ENCODE peak calls at places on chromosomes 13 and 19, in six cellular contexts. B is ovary, J is right lobe of liver, Z is body of pancreas, M is adrenal gland, O is stomach. N is an unnamed sample.
A peak's percentile ranks its signal among the peaks of the same experiment; 100 is the strongest.

GRCh38 chr13:28408235-28408848 is 86.6 kb downstream of the FLT1 start:
- DNase-seq in B (no peak), J (peak; percentile 47), Z (peak; percentile 12), M (peak; percentile 81), O (no peak), N (no peak)

GRCh38 chr13:113671066-113672001 is 4.3 kb downstream of the GRK1 start:
- DNase-seq in B (peak; percentile 7), J (no peak), Z (peak; percentile 3), M (no peak), O (peak; percentile 23), N (no peak)

GRCh38 chr19:1768918-1769644 is 15.8 kb downstream of the ONECUT3 start:
- DNase-seq in B (no peak), J (no peak), Z (no peak), M (no peak), O (no peak), N (no peak)

GRCh38 chr13:109922518-109922917 is 136.1 kb upstream of the IRS2 start:
- DNase-seq in B (no peak), J (no peak), Z (no peak), M (no peak), O (no peak), N (no peak)

GRCh38 chr19:51257471-51257870 is 6.6 kb downstream of the SIGLECL1 start:
- DNase-seq in B (no peak), J (no peak), Z (no peak), M (no peak), O (no peak), N (no peak)

GRCh38 chr13:102548811-102549210 is 48.0 kb upstream of the TPP2 start:
- DNase-seq in B (no peak), J (no peak), Z (no peak), M (no peak), O (no peak), N (no peak)

GRCh38 chr13:110380359-110381028 is 73.4 kb downstream of the COL4A2 start:
- DNase-seq in B (no peak), J (no peak), Z (no peak), M (no peak), O (no peak), N (no peak)

GRCh38 chr19:1355974-1356865 is 27.5 kb upstream of the NDUFS7 start:
- DNase-seq in B (no peak), J (no peak), Z (no peak), M (no peak), O (no peak), N (no peak)

GRCh38 chr19:53864308-53864836 is 3.3 kb upstream of the MYADM start:
- DNase-seq in B (no peak), J (no peak), Z (peak; percentile 62), M (no peak), O (peak; percentile 60), N (no peak)

GRCh38 chr19:12890787-12891552 is at the start of gene GCDH:
- DNase-seq in B (peak; percentile 95), J (peak; percentile 95), Z (peak; percentile 98), M (peak; percentile 99), O (peak; percentile 98), N (peak; percentile 97)

GRCh38 chr13:35978607-35979316 is 152.4 kb downstream of the DCLK1 start:
- DNase-seq in B (no peak), J (no peak), Z (peak; percentile 23), M (peak; percentile 60), O (no peak), N (no peak)

GRCh38 chr19:13727798-13728197 is 36.5 kb upstream of the MRI1 start:
- DNase-seq in B (no peak), J (no peak), Z (no peak), M (no peak), O (no peak), N (no peak)

GRCh38 chr13:93562676-93563075 is 336.1 kb downstream of the GPC6 start:
- DNase-seq in B (no peak), J (no peak), Z (no peak), M (no peak), O (no peak), N (no peak)

GRCh38 chr13:89457977-89458376 is 1786.8 kb downstream of the SLITRK5 start:
- DNase-seq in B (no peak), J (no peak), Z (no peak), M (no peak), O (no peak), N (no peak)

GRCh38 chr19:4390862-4391693 is 9.3 kb downstream of the SH3GL1 start:
- DNase-seq in B (no peak), J (peak; percentile 68), Z (peak; percentile 53), M (no peak), O (no peak), N (no peak)

GRCh38 chr13:83184819-83185218 is 697.5 kb downstream of the SLITRK1 start:
- DNase-seq in B (no peak), J (no peak), Z (no peak), M (no peak), O (no peak), N (no peak)

GRCh38 chr13:73938375-73939070 is 195.7 kb downstream of the KLF12 start:
- DNase-seq in B (no peak), J (no peak), Z (no peak), M (no peak), O (no peak), N (no peak)

GRCh38 chr19:3565177-3565576 is 7.6 kb upstream of the HMG20B start:
- DNase-seq in B (no peak), J (no peak), Z (no peak), M (no peak), O (no peak), N (no peak)

GRCh38 chr19:4504297-4504701 is 14.0 kb downstream of the PLIN4 start:
- DNase-seq in B (peak; percentile 57), J (no peak), Z (no peak), M (no peak), O (no peak), N (no peak)

DNA sequence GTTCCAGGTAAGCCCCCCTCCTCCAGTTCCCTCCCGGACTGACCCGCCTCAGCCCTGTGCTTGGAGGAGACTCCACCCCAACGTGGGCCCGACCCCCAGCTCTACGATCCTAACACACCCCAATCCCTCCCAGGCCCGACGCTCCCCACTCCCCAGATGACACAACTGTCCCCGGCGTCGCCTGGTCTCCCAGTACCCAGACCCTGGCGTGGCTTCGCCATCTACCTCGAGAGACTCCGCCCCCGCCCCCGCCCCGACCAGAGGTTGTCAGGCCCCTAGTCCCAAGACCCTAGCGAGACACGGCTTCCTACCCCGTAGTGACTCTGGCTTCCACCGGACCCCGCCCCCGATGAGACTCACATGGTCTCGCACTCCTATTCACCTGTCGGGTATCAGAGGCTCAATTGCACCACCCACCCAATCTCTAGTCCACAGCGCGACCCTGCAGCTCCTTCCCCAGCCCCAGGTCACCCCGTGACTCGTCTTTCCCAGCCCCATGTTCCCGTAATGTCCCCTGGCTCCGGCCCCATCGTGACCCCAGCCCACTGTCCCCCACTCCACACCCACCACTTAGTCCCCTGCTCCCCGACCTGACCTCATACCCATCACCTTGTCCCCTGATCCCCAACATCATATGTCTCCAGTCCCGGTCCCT is 2.9 kb downstream of the CD37 start:
- DNase-seq in B (no peak), J (peak; percentile 32), Z (no peak), M (peak; percentile 50), O (no peak), N (peak; percentile 17)
- H3K4me3 ChIP-seq in B (peak overlapping the region; percentile 48), J (peak overlapping the region; percentile 56), Z (no peak overlapping the region), M (no peak overlapping the region), O (peak overlapping the region; percentile 44), N (peak overlapping the region; percentile 56)

DNA sequence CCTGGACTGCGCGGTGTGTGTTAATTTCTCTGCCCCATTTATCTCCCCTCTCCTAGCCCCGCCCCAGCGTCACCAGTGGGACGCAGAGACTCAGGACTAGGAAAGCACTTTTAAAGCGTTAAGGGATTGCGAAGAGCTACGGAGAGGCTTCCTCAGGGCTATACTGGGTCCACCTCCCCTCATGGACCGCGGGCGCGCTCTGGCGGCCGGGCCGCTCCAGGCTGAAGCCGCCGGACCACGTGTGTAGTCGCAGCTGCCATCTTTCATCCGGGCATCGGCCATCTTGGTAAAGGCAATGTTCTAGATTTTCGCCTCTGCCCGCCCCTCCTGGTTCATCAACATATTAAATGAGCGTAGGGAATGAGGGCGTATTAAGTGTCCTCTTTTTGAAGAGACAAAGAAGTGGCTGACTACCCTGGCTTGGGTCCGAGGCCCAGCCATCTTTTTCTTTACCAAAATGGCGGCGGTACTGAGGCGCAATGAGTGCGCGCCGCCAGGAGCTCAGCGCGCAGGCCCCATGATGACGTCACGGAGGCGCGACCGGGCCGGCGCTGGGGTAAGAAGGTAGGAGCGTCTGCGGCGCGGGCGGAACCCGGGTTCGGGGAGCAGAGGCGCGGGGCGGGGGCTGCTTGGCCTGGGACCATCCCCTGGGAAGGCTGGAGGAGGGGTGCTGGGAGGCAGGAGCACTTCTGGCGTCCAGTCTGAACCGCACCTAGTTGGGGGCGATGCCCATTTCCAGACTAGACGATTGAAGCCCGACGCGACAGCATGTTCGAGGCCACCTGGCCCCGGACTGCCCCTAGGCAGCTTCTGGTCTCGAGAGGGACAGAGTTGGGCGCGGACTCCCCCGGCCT is at the start of gene CCDC124:
- DNase-seq in B (peak; percentile 86), J (peak; percentile 92), Z (peak; percentile 91), M (peak; percentile 95), O (peak; percentile 94), N (peak; percentile 90)
- TF ChIP-seq POLR2A in B (peak; percentile 80), J (peak; percentile 76), Z (peak; percentile 85), M (peak; percentile 57), O (peak; percentile 79), N (peak; percentile 85)

DNA sequence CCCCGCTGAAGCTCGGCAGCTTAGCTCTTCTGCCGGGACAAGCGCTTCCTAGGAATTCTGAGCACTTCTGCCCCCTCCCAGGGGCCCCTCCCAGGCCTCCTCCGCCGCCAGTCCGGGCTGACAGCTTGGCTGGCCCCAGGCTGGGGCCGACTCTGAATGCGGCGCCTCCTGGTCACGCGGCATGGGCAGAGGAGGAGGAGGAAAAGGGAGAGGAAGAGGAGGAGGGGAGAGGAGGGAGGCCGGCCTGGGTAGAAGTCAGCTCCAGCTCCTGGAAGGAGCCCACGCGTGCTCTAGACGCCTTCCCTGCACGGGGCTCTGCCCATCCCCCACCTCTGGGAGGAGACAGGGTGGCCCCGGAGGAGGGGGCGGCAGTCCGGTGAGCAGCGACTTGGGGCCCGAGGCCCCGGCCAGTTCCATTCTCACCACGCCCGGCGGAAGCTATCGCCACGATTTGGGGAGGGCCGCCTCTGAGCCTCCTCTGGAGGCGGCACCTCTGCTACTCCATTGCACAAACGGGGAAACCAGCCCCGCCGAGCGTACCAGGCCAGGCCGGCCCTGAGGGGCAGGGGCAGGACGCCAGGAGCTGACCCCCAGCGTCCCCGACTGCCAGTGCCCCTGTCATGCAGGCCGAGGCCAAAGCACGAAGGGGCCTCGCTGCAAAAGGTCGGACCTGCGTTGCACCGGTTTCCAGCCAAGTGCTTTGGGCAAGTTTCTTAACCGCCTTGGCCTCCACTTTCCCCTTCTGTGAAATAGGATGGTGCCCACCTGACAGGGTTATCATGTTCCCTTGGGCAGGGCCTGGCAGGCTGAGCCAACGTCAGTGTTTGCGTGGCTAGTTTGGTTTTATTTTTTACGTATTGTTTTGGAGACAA is 31.6 kb downstream of the CCNE1 start:
- DNase-seq in B (peak; percentile 43), J (peak; percentile 43), Z (no peak), M (peak; percentile 59), O (no peak), N (no peak)
- H3K4me1 ChIP-seq in B (peaks cover 7% of the 10 kb centered on the region), J (peaks cover 3% of the 10 kb centered on the region), Z (peaks cover 21% of the 10 kb centered on the region), M (peaks cover 13% of the 10 kb centered on the region), O (peaks cover 21% of the 10 kb centered on the region), N (no peaks in the 10 kb centered on the region)

DNA sequence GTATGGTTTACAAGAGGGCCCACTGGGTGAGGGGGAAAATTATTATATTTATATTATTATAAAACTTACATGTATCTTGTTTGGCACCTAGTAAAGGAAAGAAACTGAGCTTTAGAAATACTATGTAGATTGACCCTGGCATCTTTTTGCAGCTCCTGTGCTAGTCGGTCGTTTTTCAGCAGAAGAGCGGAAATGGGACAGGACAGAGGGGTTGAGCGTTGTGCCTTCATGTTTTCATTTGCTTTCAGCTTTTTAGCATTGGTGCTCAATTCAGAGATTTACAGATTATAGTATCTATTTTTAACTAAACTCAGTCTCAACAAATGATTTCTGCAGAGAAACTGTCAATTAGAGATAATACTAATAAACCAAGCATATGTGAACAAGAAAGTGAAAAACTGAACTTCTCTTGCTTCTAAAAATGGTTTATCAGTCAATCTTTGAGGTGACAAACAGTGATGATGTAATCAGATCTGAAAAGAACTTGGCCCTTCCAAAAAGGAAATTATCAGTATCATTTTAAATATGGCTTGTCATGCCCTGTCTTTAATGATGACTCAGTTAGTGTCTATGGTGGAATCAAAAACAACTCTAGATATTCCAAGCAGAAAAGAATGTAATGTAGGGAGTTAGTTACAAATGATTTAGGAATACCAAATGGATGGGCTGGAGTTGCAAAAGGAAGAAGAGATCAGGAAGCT is 56.9 kb upstream of the KCTD4 start:
- DNase-seq in B (no peak), J (no peak), Z (no peak), M (no peak), O (no peak), N (no peak)
- H3K4me3 ChIP-seq in B (no peak overlapping the region), J (no peak overlapping the region), Z (no peak overlapping the region), M (no peak overlapping the region), O (no peak overlapping the region), N (no peak overlapping the region)